ENCODE peak calls at places on chromosomes 16 and 17, in six cellular contexts. L is neural crest cell, E is A549, N is GM10248, I is left ventricle myocardium inferior, P is PC-3. B is an unnamed sample.

GRCh38 chr17:79923974-79924638 is 84.9 kb upstream of the CBX4 start:
- DNase-seq in L (peak; percentile 77), E (no peak), N (peak; percentile 50), I (no peak), P (peak; percentile 52), B (peak; percentile 95)

GRCh38 chr17:47804461-47804860 is 17.1 kb downstream of the OSBPL7 start:
- DNase-seq in L (no peak), E (no peak), N (no peak), I (no peak), P (no peak), B (no peak)

GRCh38 chr16:24748242-24748641 is 18.8 kb downstream of the TNRC6A start:
- DNase-seq in L (no peak), E (peak; percentile 35), N (no peak), I (no peak), P (peak; percentile 80), B (no peak)

GRCh38 chr16:15822957-15823356 is 33.9 kb downstream of the MYH11 start:
- DNase-seq in L (no peak), E (no peak), N (no peak), I (no peak), P (no peak), B (no peak)

GRCh38 chr17:79205688-79206205 is 131.1 kb downstream of the ENGASE start:
- DNase-seq in L (no peak), E (no peak), N (no peak), I (no peak), P (no peak), B (no peak)

GRCh38 chr17:42979511-42980273 is at the start of gene PTGES3L:
- DNase-seq in L (no peak), E (peak; percentile 57), N (peak; percentile 78), I (peak; percentile 59), P (peak; percentile 27), B (peak; percentile 41)

GRCh38 chr17:58059141-58059540 is 24.1 kb upstream of the DYNLL2 start:
- DNase-seq in L (no peak), E (no peak), N (no peak), I (no peak), P (peak; percentile 28), B (no peak)

GRCh38 chr16:84947022-84947421 is 64.3 kb downstream of the ZDHHC7 start:
- DNase-seq in L (no peak), E (no peak), N (no peak), I (no peak), P (no peak), B (no peak)

GRCh38 chr16:74035816-74036215 is 260.8 kb upstream of the PSMD7 start:
- DNase-seq in L (no peak), E (peak; percentile 17), N (peak; percentile 18), I (no peak), P (peak; percentile 1), B (peak; percentile 33)

GRCh38 chr17:81295678-81296381 is 723 bp upstream of the SLC38A10 start:
- DNase-seq in L (no peak), E (peak; percentile 91), N (peak; percentile 63), I (no peak), P (peak; percentile 88), B (no peak)

GRCh38 chr17:32697728-32698625 is 178.9 kb downstream of the MYO1D start:
- DNase-seq in L (no peak), E (no peak), N (no peak), I (no peak), P (peak; percentile 59), B (no peak)

GRCh38 chr16:84718-85452 is 6.9 kb downstream of the MPG start:
- DNase-seq in L (no peak), E (no peak), N (peak; percentile 79), I (peak; percentile 55), P (peak; percentile 73), B (peak; percentile 39)

GRCh38 chr17:46140645-46141197 is 52.5 kb downstream of the KANSL1 start:
- DNase-seq in L (no peak), E (no peak), N (no peak), I (no peak), P (no peak), B (no peak)

GRCh38 chr16:52498640-52499039 is 48.3 kb downstream of the TOX3 start:
- DNase-seq in L (peak; percentile 4), E (no peak), N (no peak), I (no peak), P (no peak), B (peak; percentile 33)

GRCh38 chr16:11391576-11391975 is 46.3 kb downstream of the RMI2 start:
- DNase-seq in L (no peak), E (no peak), N (no peak), I (no peak), P (peak; percentile 24), B (no peak)

GRCh38 chr16:8493885-8494487 is 96.3 kb downstream of the TMEM114 start:
- DNase-seq in L (no peak), E (no peak), N (no peak), I (no peak), P (no peak), B (no peak)

GRCh38 chr16:64826374-64826773 is 295.5 kb downstream of the CDH11 start:
- DNase-seq in L (no peak), E (no peak), N (no peak), I (no peak), P (no peak), B (no peak)

GRCh38 chr17:6626616-6627015 is 13.9 kb downstream of the KIAA0753 start:
- DNase-seq in L (no peak), E (no peak), N (no peak), I (no peak), P (peak; percentile 10), B (no peak)

GRCh38 chr16:78778724-78779004 is 679.2 kb downstream of the WWOX start:
- DNase-seq in L (no peak), E (no peak), N (no peak), I (no peak), P (no peak), B (no peak)

GRCh38 chr16:66618588-66618987 is 14.1 kb downstream of the CMTM3 start:
- DNase-seq in L (no peak), E (no peak), N (no peak), I (no peak), P (peak; percentile 90), B (no peak)

GRCh38 chr16:56848056-56848936 is 16.7 kb upstream of the SLC12A3 start:
- DNase-seq in L (no peak), E (no peak), N (no peak), I (no peak), P (peak; percentile 70), B (no peak)

GRCh38 chr16:79757163-79757562 is 156.6 kb upstream of the MAF start:
- DNase-seq in L (no peak), E (no peak), N (no peak), I (no peak), P (no peak), B (no peak)

GRCh38 chr17:73151888-73152633 is 12.7 kb upstream of the SSTR2 start:
- DNase-seq in L (no peak), E (no peak), N (no peak), I (no peak), P (peak; percentile 25), B (no peak)

GRCh38 chr17:15432807-15433547 is 34.4 kb downstream of the CDRT4 start:
- DNase-seq in L (no peak), E (no peak), N (no peak), I (no peak), P (no peak), B (no peak)

GRCh38 chr16:11708421-11708820 is 34.2 kb downstream of the TXNDC11 start:
- DNase-seq in L (no peak), E (no peak), N (no peak), I (no peak), P (no peak), B (no peak)

GRCh38 chr17:79707931-79708891 is 22.5 kb upstream of the ENPP7 start:
- DNase-seq in L (peak; percentile 79), E (peak; percentile 71), N (peak; percentile 76), I (no peak), P (peak; percentile 73), B (peak; percentile 72)

GRCh38 chr17:71709974-71710373 is 410.8 kb upstream of the SOX9 start:
- DNase-seq in L (no peak), E (no peak), N (no peak), I (no peak), P (no peak), B (no peak)

GRCh38 chr16:83925957-83926725 is 26.9 kb upstream of the OSGIN1 start:
- DNase-seq in L (no peak), E (no peak), N (no peak), I (peak; percentile 15), P (no peak), B (no peak)

GRCh38 chr16:83995756-83996155 is 27.7 kb downstream of the NECAB2 start:
- DNase-seq in L (no peak), E (no peak), N (peak; percentile 42), I (peak; percentile 29), P (no peak), B (no peak)

GRCh38 chr16:29950806-29951461 is 10.9 kb upstream of the TMEM219 start:
- DNase-seq in L (no peak), E (no peak), N (no peak), I (no peak), P (no peak), B (no peak)

GRCh38 chr16:29947897-29948296 is 14.0 kb upstream of the TMEM219 start:
- DNase-seq in L (no peak), E (no peak), N (no peak), I (no peak), P (no peak), B (no peak)

GRCh38 chr16:29951966-29952365 is 9.9 kb upstream of the TMEM219 start:
- DNase-seq in L (no peak), E (no peak), N (no peak), I (no peak), P (no peak), B (no peak)
- TF ChIP-seq CTCF in L (no peak), E (no peak), N (no peak), I (no peak), P (no peak), B (no peak)

DNA sequence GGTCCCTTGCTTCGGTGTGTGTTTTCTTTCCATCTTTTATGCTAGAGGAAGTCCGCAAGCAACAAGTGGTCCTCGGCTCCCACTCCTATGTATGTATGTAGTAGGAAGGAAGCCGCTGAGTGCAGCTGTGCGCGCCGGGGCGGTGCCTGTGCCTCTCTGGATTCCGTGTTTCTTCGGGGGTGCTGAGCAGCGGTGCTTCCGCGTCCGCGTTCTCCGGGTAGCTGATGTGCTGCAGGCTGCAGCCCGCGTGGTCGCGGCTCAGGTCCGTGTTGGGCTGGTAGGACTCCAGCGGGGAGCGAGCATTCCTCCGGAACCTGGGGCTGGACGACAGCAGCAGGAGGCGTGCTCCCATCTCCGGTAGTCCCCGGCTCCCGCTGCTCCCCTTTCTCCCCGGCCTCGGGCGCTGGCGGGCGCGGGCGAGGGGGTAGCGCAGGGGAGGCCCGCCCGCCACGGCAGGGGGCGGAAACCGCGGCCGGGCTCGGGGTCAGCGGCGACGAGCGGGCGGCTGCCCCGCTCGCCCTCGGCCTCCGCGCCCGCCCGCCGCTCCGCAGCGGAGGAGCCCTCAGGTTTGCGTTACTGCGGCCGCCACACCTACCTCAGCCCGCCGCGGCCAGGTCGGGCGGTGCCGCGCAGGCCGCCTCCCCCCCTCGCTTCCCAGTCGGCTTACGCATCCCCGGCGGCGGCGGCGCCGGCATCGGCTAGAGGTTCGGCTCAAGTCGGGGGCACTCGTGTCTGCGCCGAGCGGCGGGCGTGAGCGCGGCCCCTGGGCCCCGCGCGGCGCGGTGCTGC is 503 bp downstream of the C17orf67 start:
- DNase-seq in L (peak; percentile 33), E (peak; percentile 49), N (peak; percentile 76), I (peak; percentile 64), P (peak; percentile 87), B (peak; percentile 44)
- TF ChIP-seq CTCF in L (no peak), E (no peak), N (no peak), I (no peak), P (no peak), B (no peak)

GRCh38 chr16:21277927-21278706 is at the start of gene CRYM:
- DNase-seq in L (peak; percentile 65), E (peak; percentile 82), N (peak; percentile 81), I (peak; percentile 71), P (peak; percentile 37), B (peak; percentile 76)
- TF ChIP-seq CTCF in L (peak; percentile 92), E (peak; percentile 87), N (peak; percentile 76), I (peak; percentile 89), P (peak; percentile 69), B (peak; percentile 84)

GRCh38 chr17:51759260-51759659 is 399.3 kb downstream of the CA10 start:
- DNase-seq in L (no peak), E (no peak), N (no peak), I (no peak), P (no peak), B (no peak)
- TF ChIP-seq CTCF in L (no peak), E (no peak), N (no peak), I (no peak), P (no peak), B (no peak)